ENCODE peak calls at places on chromosomes 4 and X, in seven cellular contexts. E, Z, C, S, X, L and M are unnamed samples.
A peak's percentile ranks its signal among the peaks of the same experiment; 100 is the strongest.

GRCh38 chr4:4461850-4462249 is 74.9 kb downstream of the NSG1 start:
- DNase-seq in E (no peak), Z (no peak), C (no peak), S (no peak), X (no peak), L (no peak), M (no peak)

GRCh38 chr4:40228497-40229365 is 31.9 kb downstream of the RHOH start:
- DNase-seq in E (no peak), Z (peak; percentile 56), C (no peak), S (no peak), X (no peak), L (no peak), M (no peak)

GRCh38 chr4:186067757-186068385 is 1.1 kb upstream of the TLR3 start:
- DNase-seq in E (peak; percentile 37), Z (peak; percentile 38), C (peak; percentile 89), S (peak; percentile 28), X (peak; percentile 2), L (no peak), M (no peak)

GRCh38 chrX:68084765-68085164 is 348.5 kb downstream of the OPHN1 start:
- DNase-seq in E (peak; percentile 4), Z (no peak), C (no peak), S (peak; percentile 43), X (no peak), L (no peak), M (no peak)

GRCh38 chrX:30762754-30763153 is 109.5 kb downstream of the GK start:
- DNase-seq in E (no peak), Z (no peak), C (no peak), S (no peak), X (no peak), L (no peak), M (no peak)

GRCh38 chr4:104901438-104901837 is 245.2 kb upstream of the TET2 start:
- DNase-seq in E (peak; percentile 71), Z (no peak), C (no peak), S (peak; percentile 61), X (no peak), L (no peak), M (no peak)

GRCh38 chr4:7424553-7425111 is 10.1 kb downstream of the PSAPL1 start:
- DNase-seq in E (no peak), Z (no peak), C (peak; percentile 74), S (no peak), X (no peak), L (peak; percentile 32), M (no peak)

GRCh38 chr4:146370841-146371240 is 150.9 kb downstream of the SLC10A7 start:
- DNase-seq in E (peak; percentile 16), Z (no peak), C (no peak), S (peak; percentile 37), X (no peak), L (no peak), M (no peak)

GRCh38 chr4:54382623-54383022 is 153.5 kb downstream of the PDGFRA start:
- DNase-seq in E (no peak), Z (no peak), C (no peak), S (no peak), X (no peak), L (no peak), M (no peak)

GRCh38 chr4:102726068-102726467 is 34.7 kb downstream of the MANBA start:
- DNase-seq in E (no peak), Z (no peak), C (no peak), S (no peak), X (no peak), L (no peak), M (no peak)

GRCh38 chr4:158630893-158631292 is 40.8 kb downstream of the C4orf46 start:
- DNase-seq in E (peak; percentile 62), Z (no peak), C (no peak), S (peak; percentile 86), X (no peak), L (no peak), M (no peak)

GRCh38 chrX:153568612-153569011 is 30.3 kb downstream of the CCNQ start:
- DNase-seq in E (no peak), Z (no peak), C (no peak), S (no peak), X (no peak), L (no peak), M (no peak)
- TF ChIP-seq CTCF in E (no peak), Z (no peak), C (no peak), S (no peak), X (no peak), L (peak; percentile 13), M (no peak)

DNA sequence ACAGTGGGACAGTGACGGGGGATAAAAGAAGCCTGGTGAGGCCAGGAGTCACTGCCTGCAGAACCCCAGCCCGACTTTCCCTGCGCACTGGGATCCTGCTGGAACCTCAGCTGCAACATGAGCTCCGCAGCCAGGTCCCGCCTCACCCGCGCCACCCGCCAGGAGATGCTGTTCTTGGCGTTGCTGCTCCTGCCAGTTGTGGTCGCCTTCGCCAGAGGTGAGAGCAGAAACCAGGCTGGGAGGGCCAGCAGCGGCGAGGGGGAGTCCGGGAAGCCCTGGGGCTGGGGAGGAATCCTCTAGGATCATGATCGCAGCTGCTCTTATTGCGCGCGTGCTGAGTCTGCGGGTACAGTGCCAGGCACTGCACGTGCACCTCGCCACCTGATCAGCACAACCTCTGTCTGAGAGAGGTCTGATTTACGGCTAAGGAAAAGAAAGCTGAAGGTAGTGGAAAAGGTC is at the start of gene PF4V1:
- DNase-seq in E (peak; percentile 53), Z (no peak), C (peak; percentile 82), S (peak; percentile 40), X (no peak), L (no peak), M (no peak)
- TF ChIP-seq CTCF in E (peak; percentile 42), Z (no peak), C (no peak), S (peak; percentile 43), X (no peak), L (no peak), M (no peak)

GRCh38 chr4:76680934-76681333 is 217.0 kb downstream of the SOWAHB start:
- DNase-seq in E (no peak), Z (no peak), C (no peak), S (no peak), X (no peak), L (no peak), M (no peak)
- TF ChIP-seq CTCF in E (no peak), Z (no peak), C (no peak), S (no peak), X (no peak), L (no peak), M (no peak)

DNA sequence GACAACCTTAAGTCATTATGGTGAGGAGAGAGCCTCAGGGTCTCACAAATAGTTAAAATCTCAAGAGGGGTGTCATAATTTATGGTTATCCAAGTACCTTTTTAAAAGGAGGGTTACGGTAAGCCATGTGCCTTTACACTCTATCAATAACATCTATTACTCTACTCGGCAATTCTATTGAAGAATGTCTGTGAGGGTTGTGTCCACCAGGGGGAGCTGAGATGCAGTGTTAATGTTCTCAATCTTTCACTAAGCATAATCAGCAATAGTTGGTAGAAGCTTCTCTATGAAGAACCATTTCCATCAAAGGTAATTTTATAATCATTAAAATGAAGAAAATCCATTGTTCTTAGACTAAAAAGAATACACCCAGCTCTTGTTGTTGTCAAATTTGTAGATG is 457.4 kb downstream of the CENPC start:
- DNase-seq in E (peak; percentile 5), Z (peak; percentile 18), C (peak; percentile 85), S (no peak), X (no peak), L (no peak), M (no peak)
- TF ChIP-seq CTCF in E (peak; percentile 39), Z (peak; percentile 74), C (no peak), S (no peak), X (no peak), L (peak; percentile 34), M (no peak)

GRCh38 chrX:26670521-26670920 is 454.6 kb downstream of the MAGEB5 start:
- DNase-seq in E (no peak), Z (no peak), C (no peak), S (no peak), X (no peak), L (no peak), M (no peak)

GRCh38 chrX:26664919-26665318 is 448.9 kb downstream of the MAGEB5 start:
- DNase-seq in E (no peak), Z (no peak), C (no peak), S (no peak), X (no peak), L (no peak), M (no peak)
- TF ChIP-seq CTCF in E (no peak), Z (no peak), C (no peak), S (no peak), X (no peak), L (peak; percentile 68), M (no peak)

GRCh38 chr4:127965062-127965802 is at the start of the genes ABHD18 and MFSD8:
- DNase-seq in E (peak; percentile 99), Z (peak; percentile 98), C (peak; percentile 100), S (peak; percentile 98), X (peak; percentile 95), L (peak; percentile 94), M (peak; percentile 96)
- TF ChIP-seq CTCF in E (peak; percentile 59), Z (no peak), C (no peak), S (peak; percentile 49), X (peak; percentile 14), L (peak; percentile 18), M (no peak)